ENCODE peak calls at places on chromosomes 2 and 18, in four cellular contexts. C is Kasumi-1, H is NCI-H510A treated with DMSO at 0.1 percent for 48 hours, J is HTR-8/SVneo. V is an unnamed sample.

GRCh38 chr2:160104115-160104514 is 41.7 kb upstream of the PLA2R1 start:
- DNase-seq in C (no peak), J (no peak), H (no peak), V (no peak)

GRCh38 chr2:224887159-224887558 is 155.1 kb downstream of the DOCK10 start:
- DNase-seq in J (no peak), H (no peak), C (no peak), V (peak; percentile 91)

GRCh38 chr2:1944986-1945385 is 200.7 kb upstream of the PXDN start:
- DNase-seq in J (no peak), C (no peak), H (no peak), V (no peak)

GRCh38 chr18:77133920-77134496 is 1.4 kb upstream of the MBP start:
- DNase-seq in C (peak; percentile 74), J (no peak), H (peak; percentile 40), V (no peak)

GRCh38 chr18:7830468-7830867 is 263.4 kb downstream of the PTPRM start:
- DNase-seq in H (peak; percentile 89), J (peak; percentile 13), C (peak; percentile 8), V (no peak)

GRCh38 chr2:128941676-128942075 is 623.0 kb upstream of the HS6ST1 start:
- DNase-seq in C (no peak), H (no peak), J (no peak), V (no peak)

GRCh38 chr2:56244911-56245530 is 61.2 kb downstream of the CCDC85A start:
- DNase-seq in H (no peak), C (no peak), J (no peak), V (peak; percentile 57)

GRCh38 chr2:239719791-239720410 is 305.2 kb downstream of the NDUFA10 start:
- DNase-seq in H (no peak), J (no peak), C (no peak), V (no peak)

GRCh38 chr2:35281702-35282101 is 1073.9 kb upstream of the CRIM1 start:
- DNase-seq in H (no peak), C (no peak), J (no peak), V (no peak)

GRCh38 chr2:194333091-194333490 is 1323.9 kb upstream of the SLC39A10 start:
- DNase-seq in J (no peak), H (no peak), C (no peak), V (no peak)

GRCh38 chr18:13584826-13585225 is 141.5 kb downstream of the FAM210A start:
- DNase-seq in J (no peak), H (no peak), C (no peak), V (no peak)

GRCh38 chr2:105140237-105140568 is 101.3 kb upstream of the GPR45 start:
- DNase-seq in J (no peak), H (no peak), C (no peak), V (no peak)

GRCh38 chr2:220396287-220396686 is 768.9 kb downstream of the SLC4A3 start:
- DNase-seq in J (no peak), C (no peak), H (no peak), V (no peak)

GRCh38 chr18:30766053-30766452 is 276.5 kb downstream of the DSC3 start:
- DNase-seq in H (no peak), J (no peak), C (no peak), V (no peak)

GRCh38 chr2:171297951-171298350 is 135.8 kb downstream of the METTL8 start:
- DNase-seq in C (no peak), H (no peak), J (no peak), V (peak; percentile 71)

GRCh38 chr2:54598347-54599325 is 124.8 kb upstream of the EML6 start:
- DNase-seq in H (no peak), J (no peak), C (no peak), V (no peak)

GRCh38 chr2:240458900-240459391 is 23.5 kb downstream of the GPC1 start:
- DNase-seq in J (no peak), C (no peak), H (no peak), V (no peak)

GRCh38 chr2:100820346-100821254 is 661 bp downstream of the NPAS2 start:
- DNase-seq in J (no peak), C (no peak), H (no peak), V (no peak)

GRCh38 chr2:230868151-230868946 is 3.6 kb downstream of the ITM2C start:
- DNase-seq in C (no peak), H (no peak), J (no peak), V (no peak)

GRCh38 chr2:29226808-29227207 is 111.6 kb downstream of the CLIP4 start:
- DNase-seq in C (no peak), J (no peak), H (no peak), V (no peak)

GRCh38 chr2:130365963-130366362 is 10.1 kb downstream of the PTPN18 start:
- DNase-seq in C (no peak), H (no peak), J (no peak), V (no peak)